ENCODE peak calls at places on chromosomes 6 and 20, in seven cellular contexts. A is CD8-positive, alpha-beta T cell; I is T-cell; Z is PC-3; K is GM23338; N is aorta; P is IMR-90. L is an unnamed sample.

GRCh38 chr6:108750801-108751200 is 97.4 kb upstream of the ARMC2 start:
- ATAC-seq in A (no peak), I (no peak), Z (no peak), K (no peak), N (no peak), P (no peak), L (no peak)

GRCh38 chr6:31908791-31909190 is 6.9 kb upstream of the ZBTB12 start:
- ATAC-seq in A (no peak), I (no peak), Z (peak), K (no peak), N (no peak), P (peak), L (peak)

GRCh38 chr20:64056889-64057627 is 5.9 kb upstream of the TCEA2 start:
- ATAC-seq in A (peak), I (peak), Z (no peak), K (peak), N (no peak), P (no peak), L (no peak)

GRCh38 chr6:132675749-132676148 is 16.8 kb upstream of the TAAR1 start:
- ATAC-seq in A (no peak), I (no peak), Z (no peak), K (no peak), N (no peak), P (no peak), L (no peak)

GRCh38 chr6:422423-423061 is 31.0 kb downstream of the IRF4 start:
- ATAC-seq in A (peak), I (no peak), Z (peak), K (no peak), N (no peak), P (peak), L (peak)

GRCh38 chr6:72699142-72699541 is 77.3 kb downstream of the KCNQ5 start:
- ATAC-seq in A (no peak), I (no peak), Z (no peak), K (no peak), N (no peak), P (peak), L (peak)

GRCh38 chr6:164396071-164397047 is 913.0 kb downstream of the C6orf118 start:
- ATAC-seq in A (no peak), I (no peak), Z (no peak), K (no peak), N (no peak), P (no peak), L (no peak)

GRCh38 chr6:158161566-158162254 is 6.4 kb downstream of the SERAC1 start:
- ATAC-seq in A (no peak), I (no peak), Z (no peak), K (peak), N (no peak), P (no peak), L (peak)

GRCh38 chr20:15827628-15828027 is 745.6 kb downstream of the KIF16B start:
- ATAC-seq in A (no peak), I (no peak), Z (no peak), K (peak), N (no peak), P (no peak), L (no peak)

GRCh38 chr6:145727817-145728388 is 7.4 kb downstream of the EPM2A start:
- ATAC-seq in A (no peak), I (no peak), Z (no peak), K (no peak), N (no peak), P (no peak), L (no peak)

GRCh38 chr6:137363805-137364138 is 130.4 kb downstream of the OLIG3 start:
- ATAC-seq in A (peak), I (peak), Z (no peak), K (no peak), N (no peak), P (no peak), L (no peak)

GRCh38 chr6:136160255-136160654 is 89.9 kb downstream of the MTFR2 start:
- ATAC-seq in A (no peak), I (no peak), Z (no peak), K (no peak), N (no peak), P (no peak), L (no peak)

GRCh38 chr6:122323361-122323760 is 76.1 kb upstream of the HSF2 start:
- ATAC-seq in A (no peak), I (no peak), Z (no peak), K (no peak), N (peak), P (no peak), L (peak)

GRCh38 chr6:116447496-116448011 is 13.6 kb upstream of the CALHM6 start:
- ATAC-seq in A (no peak), I (no peak), Z (peak), K (no peak), N (no peak), P (peak), L (peak)

GRCh38 chr6:146336200-146336599 is 207.4 kb upstream of the RAB32 start:
- ATAC-seq in A (no peak), I (no peak), Z (no peak), K (no peak), N (no peak), P (no peak), L (no peak)

GRCh38 chr6:1043458-1043836 is 268.5 kb upstream of the FOXQ1 start:
- ATAC-seq in A (no peak), I (no peak), Z (no peak), K (no peak), N (no peak), P (no peak), L (no peak)

GRCh38 chr6:127519469-127519785 is 292 bp upstream of the MTCL3 start:
- ATAC-seq in A (no peak), I (no peak), Z (no peak), K (no peak), N (no peak), P (no peak), L (no peak)

GRCh38 chr6:45743028-45743615 is 272.5 kb downstream of the CLIC5 start:
- ATAC-seq in A (no peak), I (no peak), Z (no peak), K (no peak), N (peak), P (no peak), L (no peak)

GRCh38 chr20:568097-568864 is 24.7 kb upstream of the CSNK2A1 start:
- ATAC-seq in A (no peak), I (no peak), Z (no peak), K (peak), N (no peak), P (no peak), L (no peak)

GRCh38 chr20:57509665-57510237 is 15.2 kb downstream of the CTCFL start:
- ATAC-seq in A (no peak), I (no peak), Z (peak), K (peak), N (no peak), P (peak), L (peak)

GRCh38 chr20:48984575-48985219 is 61.4 kb upstream of the CSE1L start:
- ATAC-seq in A (no peak), I (no peak), Z (no peak), K (no peak), N (no peak), P (no peak), L (no peak)

GRCh38 chr20:420721-421574 is 12.8 kb downstream of the RBCK1 start:
- ATAC-seq in A (no peak), I (no peak), Z (peak), K (peak), N (no peak), P (peak), L (peak)

GRCh38 chr6:111441678-111442243 is 41.3 kb downstream of the REV3L start:
- ATAC-seq in A (no peak), I (no peak), Z (no peak), K (no peak), N (no peak), P (no peak), L (no peak)

GRCh38 chr6:30020629-30021028 is 40.4 kb upstream of the POLR1H start:
- ATAC-seq in A (no peak), I (no peak), Z (no peak), K (no peak), N (no peak), P (no peak), L (no peak)

GRCh38 chr6:131897050-131897435 is 54.1 kb downstream of the CCN2 start:
- ATAC-seq in A (no peak), I (no peak), Z (no peak), K (no peak), N (no peak), P (no peak), L (no peak)

GRCh38 chr6:154218336-154218735 is 138.3 kb downstream of the IPCEF1 start:
- ATAC-seq in A (peak), I (peak), Z (no peak), K (no peak), N (no peak), P (no peak), L (no peak)

GRCh38 chr6:54193560-54193959 is 82.3 kb downstream of the MLIP start:
- ATAC-seq in A (no peak), I (no peak), Z (no peak), K (peak), N (no peak), P (no peak), L (peak)

GRCh38 chr6:27553123-27553904 is 80.4 kb upstream of the ZNF184 start:
- ATAC-seq in A (no peak), I (no peak), Z (no peak), K (peak), N (no peak), P (peak), L (peak)

GRCh38 chr6:33185190-33185589 is 7.1 kb downstream of the COL11A2 start:
- ATAC-seq in A (no peak), I (no peak), Z (no peak), K (peak), N (no peak), P (no peak), L (no peak)

GRCh38 chr6:134863763-134864510 is 86.0 kb downstream of the ALDH8A1 start:
- ATAC-seq in A (no peak), I (no peak), Z (peak), K (no peak), N (no peak), P (peak), L (no peak)

GRCh38 chr20:2911200-2911599 is 37.9 kb downstream of the PTPRA start:
- ATAC-seq in A (no peak), I (no peak), Z (no peak), K (peak), N (no peak), P (no peak), L (no peak)

GRCh38 chr6:170231496-170232185 is 59.2 kb downstream of the DLL1 start:
- ATAC-seq in A (no peak), I (no peak), Z (no peak), K (no peak), N (no peak), P (no peak), L (no peak)

L was measured in SK-N-SH treated with all-trans-retinoic acid at 6 μM for 48 hours.